ENCODE peak calls at places on chromosomes 4 and X, in seven cellular contexts. I, V, K, Y, P, O and X are unnamed samples.

GRCh38 chr4:25358515-25359275 is 18.4 kb upstream of the ANAPC4 start:
- DNase-seq in I (no peak), K (no peak), O (no peak), Y (no peak), P (no peak), V (no peak), X (no peak)

GRCh38 chrX:147550217-147550616 is 361.5 kb upstream of the FMR1 start:
- DNase-seq in K (peak; percentile 9), I (no peak), O (no peak), P (peak; percentile 10), V (peak; percentile 45), Y (no peak), X (no peak)

GRCh38 chr4:150211821-150212445 is 133.7 kb downstream of the DCLK2 start:
- DNase-seq in V (no peak), Y (no peak), I (no peak), K (no peak), P (no peak), O (no peak), X (no peak)

GRCh38 chrX:37060999-37061398 is 52.8 kb downstream of the FAM47C start:
- DNase-seq in P (peak; percentile 45), V (no peak), I (no peak), K (no peak), O (no peak), Y (peak; percentile 6), X (no peak)

GRCh38 chrX:72031118-72031517 is 100.6 kb downstream of the RTL5 start:
- DNase-seq in K (no peak), V (no peak), Y (no peak), O (no peak), I (no peak), P (no peak), X (no peak)

GRCh38 chrX:71326394-71326793 is 24.8 kb downstream of the ITGB1BP2 start:
- DNase-seq in Y (no peak), V (no peak), P (no peak), K (no peak), O (no peak), I (no peak), X (no peak)

GRCh38 chr4:88659061-88659889 is 38.4 kb downstream of the NAP1L5 start:
- DNase-seq in V (peak; percentile 22), P (peak; percentile 66), K (no peak), I (no peak), Y (peak; percentile 39), O (peak; percentile 53), X (peak; percentile 67)

GRCh38 chr4:137125011-137125410 is 407.3 kb downstream of the PCDH18 start:
- DNase-seq in O (no peak), I (no peak), K (no peak), Y (peak; percentile 9), P (peak; percentile 37), V (no peak), X (no peak)

GRCh38 chr4:185744127-185744865 is 67.7 kb downstream of the SORBS2 start:
- DNase-seq in K (no peak), V (no peak), Y (no peak), P (no peak), I (no peak), O (no peak), X (no peak)

GRCh38 chrX:13651150-13651549 is 1.8 kb upstream of the TCEANC start:
- DNase-seq in I (no peak), P (no peak), O (no peak), V (no peak), K (no peak), Y (no peak), X (no peak)